ENCODE peak calls at places on chromosomes 16 and 17, in four cellular contexts. C is IMR-90, G is upper lobe of left lung, V is A549. W is an unnamed sample.

GRCh38 chr17:80826955-80827645 is 164.5 kb upstream of the CHMP6 start:
- ATAC-seq in G (peak; percentile 21), V (peak; percentile 89), C (peak; percentile 97), W (peak; percentile 77)

GRCh38 chr17:75447951-75448856 is 8.2 kb upstream of the TMEM94 start:
- ATAC-seq in G (no peak), V (no peak), C (no peak), W (no peak)

GRCh38 chr17:30230596-30231125 is 4.8 kb downstream of the SLC6A4 start:
- ATAC-seq in C (no peak), V (peak; percentile 60), G (no peak), W (no peak)

GRCh38 chr17:20206068-20206467 is 196.9 kb downstream of the SPECC1 start:
- ATAC-seq in C (peak; percentile 41), V (peak; percentile 87), G (no peak), W (no peak)

GRCh38 chr17:63337579-63337978 is 108.5 kb downstream of the CYB561 start:
- ATAC-seq in C (no peak), V (no peak), G (no peak), W (no peak)

GRCh38 chr16:27387724-27388123 is 14.2 kb upstream of the IL21R start:
- ATAC-seq in C (peak; percentile 76), V (no peak), G (no peak), W (no peak)

GRCh38 chr17:19800571-19800970 is 52.5 kb upstream of the ALDH3A1 start:
- ATAC-seq in C (no peak), V (peak; percentile 39), G (no peak), W (no peak)

GRCh38 chr17:28997811-28998210 is 8.0 kb downstream of the SEZ6 start:
- ATAC-seq in C (no peak), G (no peak), V (no peak), W (no peak)

GRCh38 chr17:32383926-32384434 is 34.0 kb downstream of the ZNF207 start:
- ATAC-seq in C (no peak), G (no peak), V (no peak), W (no peak)

GRCh38 chr17:32386844-32387243 is 36.9 kb downstream of the ZNF207 start:
- ATAC-seq in V (no peak), C (no peak), G (no peak), W (no peak)

GRCh38 chr17:32385971-32386370 is 36.0 kb downstream of the ZNF207 start:
- ATAC-seq in V (no peak), G (no peak), C (no peak), W (no peak)

GRCh38 chr17:32385121-32385520 is 35.2 kb downstream of the ZNF207 start:
- ATAC-seq in G (no peak), C (no peak), V (no peak), W (no peak)

GRCh38 chr17:32382526-32383223 is 32.7 kb downstream of the ZNF207 start:
- ATAC-seq in C (no peak), V (peak; percentile 16), G (no peak), W (no peak)
- TF ChIP-seq POLR2A in C (no peak), V (no peak), G (no peak), W (no peak)

DNA sequence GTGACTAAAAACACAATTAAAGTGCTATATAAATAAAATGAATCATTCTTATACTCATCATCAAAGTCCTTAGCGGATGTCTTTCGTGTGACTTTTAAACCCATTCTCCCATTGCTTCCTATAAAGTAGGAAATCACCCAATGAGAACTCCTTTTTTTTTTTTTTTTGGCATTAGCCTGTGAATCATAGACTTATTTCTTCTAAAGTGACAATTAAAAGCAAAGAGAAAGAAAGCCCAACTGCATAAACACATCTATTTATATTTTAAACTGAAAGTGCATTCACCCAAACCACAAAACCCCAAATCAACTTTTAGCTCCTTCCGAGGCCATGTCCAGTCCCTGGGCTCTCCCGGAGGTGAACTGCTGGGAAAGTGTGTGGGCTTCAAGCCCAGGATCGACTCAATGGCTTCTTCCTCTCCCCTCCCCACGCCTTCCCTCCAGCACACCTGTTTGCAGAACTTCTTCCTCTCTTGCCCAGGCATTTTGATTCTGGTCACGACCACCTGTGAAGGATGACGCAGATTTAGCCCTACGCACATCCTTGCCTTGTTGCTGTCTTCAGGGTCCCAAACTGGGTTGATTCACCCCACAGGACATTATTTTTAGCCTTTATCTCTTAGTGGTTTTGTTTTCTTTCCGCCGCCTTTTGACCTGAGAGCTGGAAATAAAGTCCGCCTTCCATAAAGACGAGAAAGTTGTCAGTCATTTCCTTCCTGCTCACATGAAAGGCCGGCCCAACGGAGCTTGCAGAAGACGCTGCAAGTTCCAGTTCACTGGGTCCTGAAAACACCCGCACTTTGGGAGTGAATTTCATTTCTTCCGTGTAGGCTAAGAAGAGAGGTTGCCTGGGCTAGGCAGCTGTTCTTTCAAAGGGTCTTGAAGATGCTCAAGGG is 166.8 kb downstream of the MAP2K6 start:
- ATAC-seq in C (peak; percentile 48), V (no peak), G (no peak), W (no peak)
- H3K27ac ChIP-seq in C (peak overlapping the region; percentile 80), V (no peak overlapping the region), G (no peak overlapping the region), W (no peak overlapping the region)

GRCh38 chr16:88713568-88714419 is 7.5 kb downstream of the CTU2 start:
- ATAC-seq in V (no peak), C (peak; percentile 43), G (peak; percentile 7), W (no peak)

GRCh38 chr16:88713054-88713453 is 6.8 kb downstream of the CTU2 start:
- ATAC-seq in C (no peak), V (no peak), G (no peak), W (no peak)

GRCh38 chr16:88710556-88710955 is 4.3 kb downstream of the CTU2 start:
- ATAC-seq in G (no peak), V (no peak), C (no peak), W (no peak)

GRCh38 chr16:88711750-88712340 is 5.5 kb downstream of the CTU2 start:
- ATAC-seq in G (no peak), C (no peak), V (no peak), W (no peak)

GRCh38 chr16:88712362-88712979 is 6.2 kb downstream of the CTU2 start:
- ATAC-seq in G (no peak), V (no peak), C (no peak), W (no peak)
- TF ChIP-seq POLR2A in G (no peak), V (no peak), C (no peak), W (no peak)

GRCh38 chr16:57535680-57536305 is 578 bp downstream of the CCDC102A start:
- ATAC-seq in V (peak; percentile 94), G (peak; percentile 93), C (peak; percentile 96), W (peak; percentile 97)
- H3K27ac ChIP-seq in V (peak overlapping the region; percentile 95), G (peak overlapping the region; percentile 91), C (peak overlapping the region; percentile 88), W (peak overlapping the region; percentile 91)

GRCh38 chr17:49676276-49676868 is 1.5 kb downstream of the SPOP start:
- ATAC-seq in C (no peak), G (no peak), V (no peak), W (no peak)

GRCh38 chr17:49680314-49680713 is 2.4 kb upstream of the SPOP start:
- ATAC-seq in G (no peak), V (no peak), C (no peak), W (no peak)

GRCh38 chr17:49677933-49678847 is at the start of gene SPOP:
- ATAC-seq in V (peak; percentile 93), G (peak; percentile 100), C (peak; percentile 99), W (peak; percentile 98)

GRCh38 chr17:49674507-49674906 is 3.4 kb downstream of the SPOP start:
- ATAC-seq in C (no peak), V (no peak), G (no peak), W (no peak)

DNA sequence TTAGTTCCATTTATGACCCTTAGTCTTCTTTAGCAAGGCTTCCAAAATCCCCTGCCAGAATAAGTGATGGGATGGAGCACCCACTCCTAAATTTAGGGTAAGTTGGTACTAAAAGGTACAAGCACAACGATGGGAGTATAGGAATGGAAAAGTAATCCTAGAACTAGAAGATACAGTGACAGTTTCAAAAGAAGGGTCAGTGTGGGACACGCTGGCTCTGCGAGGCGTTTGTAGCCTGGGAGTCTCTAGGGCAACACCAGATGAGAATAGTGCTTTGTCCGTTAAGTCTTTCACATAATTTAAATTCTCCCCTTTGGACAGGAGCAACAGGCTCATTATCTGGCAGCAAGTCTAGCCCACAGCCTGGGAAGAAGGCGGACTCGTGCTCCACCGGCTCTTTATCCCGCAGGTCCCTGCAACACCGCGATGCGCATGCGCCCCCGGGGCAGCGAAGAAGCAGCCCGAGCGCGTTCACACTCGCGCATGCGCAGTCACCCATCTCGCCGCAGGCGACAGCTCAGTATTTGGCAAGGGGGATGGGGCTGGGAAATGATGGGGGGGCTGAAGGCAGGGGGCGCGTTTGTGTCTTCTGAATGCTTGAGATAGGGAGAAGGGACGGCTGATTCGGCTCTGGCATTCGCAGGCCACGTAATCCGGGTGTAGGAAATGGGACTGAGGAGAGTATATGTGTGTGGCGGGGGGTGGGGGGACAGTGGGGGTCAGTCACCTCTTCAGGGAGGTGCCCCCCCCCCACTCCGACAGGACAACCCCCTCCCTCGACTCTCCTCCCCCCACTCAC is 564 bp downstream of the SPOP start:
- ATAC-seq in C (peak; percentile 78), V (peak; percentile 81), G (peak; percentile 91), W (peak; percentile 85)
- TF ChIP-seq POLR2A in C (peak; percentile 41), V (peak; percentile 90), G (no peak), W (peak; percentile 43)

DNA sequence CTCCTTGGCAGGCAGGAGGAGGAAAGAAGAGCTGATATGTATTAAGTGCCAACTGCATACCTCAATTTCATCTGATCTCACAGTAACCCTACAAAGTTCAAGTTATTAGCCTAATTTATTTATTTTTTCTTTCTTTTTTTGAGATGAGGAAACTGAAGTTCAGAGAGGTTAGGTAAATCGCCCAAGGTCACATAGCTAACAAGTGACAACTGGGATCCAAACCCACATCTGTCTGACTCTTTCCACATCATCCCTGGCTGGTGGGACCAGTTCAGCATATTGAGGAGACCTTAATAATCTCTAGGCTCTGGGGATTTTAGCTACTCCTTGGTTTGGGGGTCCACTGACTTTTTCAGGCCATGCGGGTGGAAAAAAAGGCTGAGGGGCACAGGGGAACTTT is 60.9 kb downstream of the CYB5B start:
- ATAC-seq in G (no peak), C (peak; percentile 23), V (no peak), W (no peak)
- H3K27ac ChIP-seq in G (no peak overlapping the region), C (no peak overlapping the region), V (no peak overlapping the region), W (no peak overlapping the region)

W was measured in gastroesophageal sphincter.